ENCODE peak calls at places on chromosomes 11 and 22, in five cellular contexts. F is fibroblast of pulmonary artery, O is tibial nerve, E is cardiac muscle cell, A is endodermal cell. P is an unnamed sample.

GRCh38 chr22:26106412-26106811 is 62.9 kb upstream of the SEZ6L start:
- DNase-seq in E (no peak), A (no peak), F (no peak), O (no peak), P (no peak)

GRCh38 chr11:72969894-72970335 is 155.7 kb downstream of the ATG16L2 start:
- DNase-seq in A (no peak), F (peak; percentile 66), O (no peak), E (peak; percentile 68), P (peak; percentile 81)

GRCh38 chr11:1756024-1756561 is 5.7 kb upstream of the IFITM10 start:
- DNase-seq in A (no peak), E (no peak), F (no peak), O (no peak), P (no peak)

GRCh38 chr11:35083181-35084061 is 55.5 kb upstream of the CD44 start:
- DNase-seq in A (peak; percentile 86), O (peak; percentile 66), F (peak; percentile 88), E (peak; percentile 87), P (peak; percentile 100)

GRCh38 chr22:50274311-50274710 is 4.1 kb upstream of the MAPK11 start:
- DNase-seq in A (peak; percentile 73), O (peak; percentile 44), E (peak; percentile 70), F (peak; percentile 67), P (peak; percentile 63)

GRCh38 chr22:20834206-20834605 is 24.4 kb downstream of the PI4KA start:
- DNase-seq in O (no peak), E (no peak), A (peak; percentile 7), F (no peak), P (no peak)

GRCh38 chr22:46585340-46586122 is 34.7 kb upstream of the GRAMD4 start:
- DNase-seq in E (no peak), O (no peak), F (no peak), A (no peak), P (no peak)

GRCh38 chr11:117220568-117220967 is 11.3 kb downstream of the PCSK7 start:
- DNase-seq in A (no peak), O (peak; percentile 55), F (peak; percentile 45), E (peak; percentile 73), P (no peak)

GRCh38 chr22:36149464-36149863 is 11.1 kb downstream of the APOL3 start:
- DNase-seq in A (no peak), E (peak; percentile 33), O (no peak), F (peak; percentile 26), P (peak; percentile 65)

GRCh38 chr11:47179655-47179991 is 2.9 kb upstream of the ARFGAP2 start:
- DNase-seq in F (peak; percentile 52), A (peak; percentile 86), E (peak; percentile 51), O (no peak), P (peak; percentile 44)

GRCh38 chr22:27212617-27213177 is 555.3 kb downstream of the MIAT start:
- DNase-seq in F (peak; percentile 100), O (peak; percentile 91), E (peak; percentile 100), A (no peak), P (peak; percentile 100)

GRCh38 chr22:47547881-47548630 is 785.6 kb downstream of the TBC1D22A start:
- DNase-seq in O (no peak), A (no peak), F (no peak), E (no peak), P (no peak)

GRCh38 chr11:2436521-2437031 is 7.7 kb downstream of the TRPM5 start:
- DNase-seq in E (no peak), O (no peak), A (no peak), F (no peak), P (no peak)

GRCh38 chr22:33539902-33540751 is 380.1 kb downstream of the LARGE1 start:
- DNase-seq in E (no peak), O (peak; percentile 62), A (no peak), F (no peak), P (peak; percentile 26)

GRCh38 chr11:84890706-84891105 is 736.4 kb downstream of the DLG2 start:
- DNase-seq in A (no peak), O (no peak), E (no peak), F (no peak), P (no peak)

GRCh38 chr11:112588252-112588668 is 327.6 kb upstream of the PLET1 start:
- DNase-seq in F (peak; percentile 92), O (peak; percentile 81), E (peak; percentile 92), A (peak; percentile 81), P (peak; percentile 88)

GRCh38 chr11:41461057-41461681 is 1.7 kb upstream of the LRRC4C start:
- DNase-seq in O (peak; percentile 7), E (peak; percentile 11), F (peak; percentile 25), A (no peak), P (no peak)

GRCh38 chr11:11969380-11970215 is 38.8 kb downstream of the DKK3 start:
- DNase-seq in E (no peak), A (no peak), F (no peak), O (no peak), P (peak; percentile 29)

GRCh38 chr11:111944139-111944538 is 7.0 kb downstream of the DIXDC1 start:
- DNase-seq in O (no peak), E (peak; percentile 88), F (peak; percentile 91), A (peak; percentile 63), P (peak; percentile 93)

GRCh38 chr22:22348127-22348814 is 103.7 kb downstream of the VPREB1 start:
- DNase-seq in F (no peak), E (no peak), O (no peak), A (peak; percentile 88), P (no peak)
- TF ChIP-seq CTCF in F (peak; percentile 27), E (peak; percentile 29), O (no peak), A (peak; percentile 69), P (peak; percentile 10)

DNA sequence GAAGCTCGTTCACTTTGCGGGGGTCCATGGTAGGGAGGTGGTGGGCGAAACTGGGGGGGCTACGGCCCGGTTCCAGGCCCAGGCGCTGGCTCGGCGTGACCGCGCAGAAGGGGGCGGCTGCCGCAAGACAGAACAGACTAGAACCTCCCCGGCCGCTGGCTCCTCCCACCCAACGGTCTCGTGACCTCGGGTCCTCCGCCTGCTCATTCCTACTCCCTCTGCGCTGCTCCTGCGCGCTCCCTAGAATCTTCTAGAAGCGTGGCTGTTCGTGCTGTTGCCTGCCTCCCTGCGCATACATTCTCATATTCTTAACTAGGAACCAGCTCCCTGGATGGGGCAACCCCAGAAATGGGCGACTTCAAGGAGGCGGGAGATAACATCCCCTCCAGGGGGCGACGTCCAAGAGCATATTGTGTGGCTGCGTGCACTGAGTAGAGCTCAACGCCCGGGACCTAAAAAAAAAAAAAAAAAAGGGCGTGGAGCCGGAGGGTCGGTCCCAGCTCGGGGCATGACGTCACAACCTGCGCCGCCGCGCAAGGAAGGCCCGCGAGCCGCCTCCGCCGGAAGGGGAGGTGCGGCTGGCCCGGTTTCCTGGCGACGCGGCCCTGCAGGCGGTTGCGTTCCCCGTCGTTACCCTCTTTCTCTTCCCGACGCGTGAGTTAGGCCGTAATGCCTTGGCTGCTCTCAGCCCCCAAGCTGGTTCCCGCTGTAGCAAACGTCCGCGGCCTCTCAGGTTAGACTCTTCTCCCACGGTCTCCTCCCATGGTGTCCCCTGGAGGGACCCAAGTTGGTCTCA is at the start of the genes ST13 and XPNPEP3:
- DNase-seq in O (peak; percentile 95), E (peak; percentile 98), F (peak; percentile 97), A (peak; percentile 98), P (peak; percentile 97)
- TF ChIP-seq CTCF in O (no peak), E (peak; percentile 19), F (no peak), A (peak; percentile 43), P (peak; percentile 11)

DNA sequence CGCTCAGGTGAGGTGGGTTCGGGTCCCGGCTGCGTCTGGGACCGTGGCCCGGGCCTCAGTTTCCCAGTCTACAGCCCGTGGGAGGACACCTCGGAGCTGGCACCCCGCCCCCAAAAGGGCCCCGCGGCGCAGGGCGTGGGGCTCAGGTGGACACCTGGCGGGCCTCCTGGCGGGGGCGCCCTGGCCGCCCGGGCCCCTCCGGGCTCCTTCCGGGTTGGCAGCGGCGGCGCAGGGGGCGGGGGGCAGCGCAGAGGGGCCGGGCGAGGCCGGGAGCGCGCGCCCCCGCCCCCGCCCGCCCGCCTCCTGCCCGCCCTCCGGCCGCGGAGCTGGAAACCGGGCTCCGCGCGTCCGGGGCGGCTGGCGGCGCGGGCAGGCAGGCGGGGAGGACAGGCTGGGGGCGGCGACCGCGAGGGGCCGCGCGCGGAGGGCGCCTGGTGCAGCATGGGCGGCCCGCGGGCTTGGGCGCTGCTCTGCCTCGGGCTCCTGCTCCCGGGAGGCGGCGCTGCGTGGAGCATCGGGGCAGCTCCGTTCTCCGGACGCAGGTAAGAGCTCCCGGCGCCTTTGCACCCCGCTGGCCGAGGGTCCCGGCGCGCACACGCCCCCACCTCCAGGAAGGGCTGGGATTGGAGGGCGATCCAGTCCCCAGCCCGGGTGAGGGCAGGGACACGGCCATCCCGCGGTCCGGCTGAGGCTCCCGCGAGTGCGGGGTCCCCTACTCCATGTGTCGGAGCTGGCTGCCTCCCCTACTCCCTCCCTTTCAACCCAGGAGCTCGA is at the start of gene EMID1:
- DNase-seq in F (peak; percentile 16), O (no peak), E (peak; percentile 43), A (peak; percentile 85), P (no peak)
- TF ChIP-seq CTCF in F (no peak), O (no peak), E (no peak), A (peak; percentile 41), P (peak; percentile 11)

GRCh38 chr11:131584694-131585592 is 214.5 kb downstream of the NTM start:
- DNase-seq in F (no peak), A (peak; percentile 91), O (no peak), E (peak; percentile 13), P (peak; percentile 23)
- TF ChIP-seq CTCF in F (no peak), A (peak; percentile 88), O (no peak), E (peak; percentile 26), P (peak; percentile 33)

GRCh38 chr11:65013130-65013691 is 749 bp upstream of the ARL2 start:
- DNase-seq in F (peak; percentile 89), E (peak; percentile 91), O (peak; percentile 91), A (peak; percentile 95), P (peak; percentile 84)

GRCh38 chr11:65016705-65017104 is 2.7 kb downstream of the ARL2 start:
- DNase-seq in O (no peak), F (no peak), E (no peak), A (peak; percentile 58), P (no peak)

GRCh38 chr11:65014146-65014960 is at the start of gene ARL2:
- DNase-seq in F (peak; percentile 21), O (peak; percentile 15), A (no peak), E (no peak), P (peak; percentile 17)

GRCh38 chr11:65017927-65018326 is 4.0 kb downstream of the ARL2 start:
- DNase-seq in O (no peak), A (no peak), F (no peak), E (no peak), P (no peak)

GRCh38 chr11:65013692-65014145 is 241 bp upstream of the ARL2 start:
- DNase-seq in A (peak; percentile 97), E (peak; percentile 91), O (peak; percentile 80), F (peak; percentile 89), P (peak; percentile 84)
- TF ChIP-seq CTCF in A (peak; percentile 71), E (no peak), O (no peak), F (no peak), P (no peak)

GRCh38 chr11:9738700-9739099 is 74.8 kb downstream of the SWAP70 start:
- DNase-seq in F (no peak), A (no peak), E (no peak), O (no peak), P (no peak)

GRCh38 chr11:9741260-9741659 is 77.4 kb downstream of the SWAP70 start:
- DNase-seq in E (no peak), F (no peak), O (no peak), A (no peak), P (no peak)

GRCh38 chr11:9739108-9739507 is 75.2 kb downstream of the SWAP70 start:
- DNase-seq in E (no peak), A (no peak), F (no peak), O (no peak), P (no peak)

GRCh38 chr11:9738126-9738525 is 74.2 kb downstream of the SWAP70 start:
- DNase-seq in F (peak; percentile 62), E (peak; percentile 29), O (no peak), A (no peak), P (no peak)

GRCh38 chr11:9740202-9740881 is 76.5 kb downstream of the SWAP70 start:
- DNase-seq in E (no peak), F (no peak), O (no peak), A (no peak), P (no peak)
- TF ChIP-seq CTCF in E (no peak), F (no peak), O (no peak), A (no peak), P (no peak)

P was measured in AG10803.